ENCODE peak calls at places on chromosomes 12 and 14, in eight cellular contexts. One of them, this sample, is unnamed. For H3K9me3 and H3K4me1, the result is how much of the 10 kb centered on the place peaks cover.

GRCh38 chr12:88308825-88309224 is 166.7 kb downstream of the TMTC3 start:
- DNase-seq in thoracic aorta: no peak
- DNase-seq in neuronal stem cell: no peak
- DNase-seq in CD4-positive, CD25-positive, alpha-beta regulatory T cell: no peak
- DNase-seq in A549: peak
- DNase-seq in IMR-90: peak
- DNase-seq in aorta: no peak
- DNase-seq in heart right ventricle: no peak
- DNase-seq in this sample: no peak

GRCh38 chr12:104886418-104887401 is 71.4 kb downstream of the SLC41A2 start:
- DNase-seq in IMR-90: peak
- DNase-seq in thoracic aorta: no peak
- DNase-seq in neuronal stem cell: no peak
- DNase-seq in A549: no peak
- DNase-seq in heart right ventricle: no peak
- DNase-seq in aorta: no peak
- DNase-seq in CD4-positive, CD25-positive, alpha-beta regulatory T cell: no peak
- DNase-seq in this sample: no peak

GRCh38 chr12:102061096-102061555 is 665 bp downstream of the WASHC3 start:
- DNase-seq in CD4-positive, CD25-positive, alpha-beta regulatory T cell: peak
- DNase-seq in A549: no peak
- DNase-seq in IMR-90: peak
- DNase-seq in heart right ventricle: no peak
- DNase-seq in neuronal stem cell: no peak
- DNase-seq in aorta: no peak
- DNase-seq in thoracic aorta: no peak
- DNase-seq in this sample: no peak

GRCh38 chr12:151579-151978 is 62.4 kb downstream of the SLC6A12 start:
- DNase-seq in A549: no peak
- DNase-seq in aorta: no peak
- DNase-seq in neuronal stem cell: no peak
- DNase-seq in IMR-90: no peak
- DNase-seq in heart right ventricle: no peak
- DNase-seq in thoracic aorta: no peak
- DNase-seq in CD4-positive, CD25-positive, alpha-beta regulatory T cell: no peak
- DNase-seq in this sample: no peak

GRCh38 chr12:19726592-19726991 is 287.3 kb downstream of the AEBP2 start:
- DNase-seq in CD4-positive, CD25-positive, alpha-beta regulatory T cell: no peak
- DNase-seq in aorta: no peak
- DNase-seq in IMR-90: no peak
- DNase-seq in A549: no peak
- DNase-seq in heart right ventricle: no peak
- DNase-seq in thoracic aorta: no peak
- DNase-seq in neuronal stem cell: no peak
- DNase-seq in this sample: no peak

GRCh38 chr12:28172434-28173030 is 17.7 kb upstream of the CCDC91 start:
- DNase-seq in thoracic aorta: no peak
- DNase-seq in aorta: no peak
- DNase-seq in IMR-90: peak
- DNase-seq in neuronal stem cell: peak
- DNase-seq in CD4-positive, CD25-positive, alpha-beta regulatory T cell: no peak
- DNase-seq in A549: peak
- DNase-seq in heart right ventricle: no peak
- DNase-seq in this sample: peak

GRCh38 chr12:101299931-101300330 is 20.0 kb downstream of the UTP20 start:
- DNase-seq in A549: peak
- DNase-seq in CD4-positive, CD25-positive, alpha-beta regulatory T cell: no peak
- DNase-seq in heart right ventricle: no peak
- DNase-seq in IMR-90: peak
- DNase-seq in aorta: no peak
- DNase-seq in thoracic aorta: no peak
- DNase-seq in neuronal stem cell: no peak
- DNase-seq in this sample: no peak

GRCh38 chr12:76623929-76624328 is 64.4 kb upstream of the OSBPL8 start:
- DNase-seq in CD4-positive, CD25-positive, alpha-beta regulatory T cell: no peak
- DNase-seq in thoracic aorta: no peak
- DNase-seq in heart right ventricle: no peak
- DNase-seq in IMR-90: peak
- DNase-seq in neuronal stem cell: no peak
- DNase-seq in aorta: no peak
- DNase-seq in A549: no peak
- DNase-seq in this sample: no peak

GRCh38 chr14:103057028-103057371 is 349 bp downstream of the CDC42BPB start:
- DNase-seq in CD4-positive, CD25-positive, alpha-beta regulatory T cell: no peak
- DNase-seq in aorta: peak
- DNase-seq in A549: no peak
- DNase-seq in neuronal stem cell: no peak
- DNase-seq in IMR-90: no peak
- DNase-seq in heart right ventricle: no peak
- DNase-seq in thoracic aorta: no peak
- DNase-seq in this sample: peak

GRCh38 chr12:153080-153746 is 60.7 kb downstream of the SLC6A12 start:
- DNase-seq in A549: peak
- DNase-seq in IMR-90: peak
- DNase-seq in heart right ventricle: peak
- DNase-seq in thoracic aorta: no peak
- DNase-seq in CD4-positive, CD25-positive, alpha-beta regulatory T cell: no peak
- DNase-seq in aorta: no peak
- DNase-seq in neuronal stem cell: peak
- DNase-seq in this sample: peak

GRCh38 chr12:58029260-58029659 is 87.9 kb downstream of the ATP23 start:
- DNase-seq in thoracic aorta: no peak
- DNase-seq in heart right ventricle: no peak
- DNase-seq in neuronal stem cell: no peak
- DNase-seq in aorta: no peak
- DNase-seq in CD4-positive, CD25-positive, alpha-beta regulatory T cell: no peak
- DNase-seq in IMR-90: no peak
- DNase-seq in A549: no peak
- DNase-seq in this sample: no peak
- H3K9me3 ChIP-seq in thoracic aorta: under half
- H3K9me3 ChIP-seq in heart right ventricle: under half
- H3K9me3 ChIP-seq in neuronal stem cell: under half
- H3K9me3 ChIP-seq in aorta: under half
- H3K9me3 ChIP-seq in CD4-positive, CD25-positive, alpha-beta regulatory T cell: under half
- H3K9me3 ChIP-seq in IMR-90: under half
- H3K9me3 ChIP-seq in A549: under half
- H3K9me3 ChIP-seq in this sample: under half

GRCh38 chr12:13095266-13095995 is 8.0 kb downstream of the GSG1 start:
- DNase-seq in heart right ventricle: no peak
- DNase-seq in thoracic aorta: no peak
- DNase-seq in aorta: no peak
- DNase-seq in IMR-90: no peak
- DNase-seq in neuronal stem cell: no peak
- DNase-seq in A549: no peak
- DNase-seq in CD4-positive, CD25-positive, alpha-beta regulatory T cell: no peak
- DNase-seq in this sample: no peak

GRCh38 chr12:13093850-13094225 is 9.6 kb downstream of the GSG1 start:
- DNase-seq in neuronal stem cell: no peak
- DNase-seq in aorta: no peak
- DNase-seq in CD4-positive, CD25-positive, alpha-beta regulatory T cell: no peak
- DNase-seq in IMR-90: no peak
- DNase-seq in A549: no peak
- DNase-seq in thoracic aorta: no peak
- DNase-seq in heart right ventricle: no peak
- DNase-seq in this sample: no peak

GRCh38 chr12:13091831-13092230 is 11.6 kb downstream of the GSG1 start:
- DNase-seq in neuronal stem cell: no peak
- DNase-seq in thoracic aorta: no peak
- DNase-seq in aorta: no peak
- DNase-seq in heart right ventricle: no peak
- DNase-seq in A549: no peak
- DNase-seq in IMR-90: no peak
- DNase-seq in CD4-positive, CD25-positive, alpha-beta regulatory T cell: no peak
- DNase-seq in this sample: no peak

GRCh38 chr12:13094349-13094748 is 9.1 kb downstream of the GSG1 start:
- DNase-seq in heart right ventricle: no peak
- DNase-seq in A549: no peak
- DNase-seq in thoracic aorta: no peak
- DNase-seq in aorta: no peak
- DNase-seq in neuronal stem cell: no peak
- DNase-seq in IMR-90: peak
- DNase-seq in CD4-positive, CD25-positive, alpha-beta regulatory T cell: no peak
- DNase-seq in this sample: no peak

DNA sequence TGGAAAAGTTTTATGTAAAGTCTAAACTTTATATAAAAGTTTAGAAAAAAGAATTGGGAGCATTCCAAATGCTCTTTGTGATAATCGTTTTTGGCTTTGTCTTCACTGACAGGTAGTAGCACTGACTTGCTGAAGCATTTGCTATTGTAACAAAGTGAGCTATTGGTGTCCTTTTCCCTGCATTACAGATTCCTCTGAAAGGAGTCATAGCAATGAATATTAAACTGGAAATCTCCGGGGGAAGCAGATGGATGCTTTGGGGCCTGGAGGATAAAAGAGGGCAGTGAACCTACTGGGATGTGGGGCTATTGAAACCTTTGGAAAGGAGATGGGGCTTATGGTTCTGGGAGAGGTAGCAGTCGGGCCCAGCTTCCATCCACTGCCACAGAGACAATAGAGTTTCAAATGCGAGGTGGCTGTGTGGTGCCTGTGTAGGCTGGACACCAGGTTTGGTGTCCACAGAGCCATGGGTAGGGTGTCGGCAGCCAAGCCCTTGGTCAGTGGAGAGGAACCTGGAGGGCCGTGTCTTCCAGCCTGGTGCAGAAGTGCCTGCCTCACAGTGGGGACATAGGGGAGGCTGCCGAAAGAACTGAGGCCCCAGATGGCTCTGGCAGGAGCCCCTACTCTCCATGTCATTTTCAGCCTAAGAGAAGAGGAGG is 10.1 kb downstream of the GSG1 start:
- DNase-seq in IMR-90: peak
- DNase-seq in neuronal stem cell: no peak
- DNase-seq in thoracic aorta: no peak
- DNase-seq in CD4-positive, CD25-positive, alpha-beta regulatory T cell: no peak
- DNase-seq in heart right ventricle: no peak
- DNase-seq in aorta: no peak
- DNase-seq in A549: no peak
- DNase-seq in this sample: no peak
- H3K4me1 ChIP-seq in IMR-90: under half
- H3K4me1 ChIP-seq in neuronal stem cell: under half
- H3K4me1 ChIP-seq in thoracic aorta: under half
- H3K4me1 ChIP-seq in CD4-positive, CD25-positive, alpha-beta regulatory T cell: under half
- H3K4me1 ChIP-seq in heart right ventricle: under half
- H3K4me1 ChIP-seq in aorta: under half
- H3K4me1 ChIP-seq in A549: under half
- H3K4me1 ChIP-seq in this sample: under half

DNA sequence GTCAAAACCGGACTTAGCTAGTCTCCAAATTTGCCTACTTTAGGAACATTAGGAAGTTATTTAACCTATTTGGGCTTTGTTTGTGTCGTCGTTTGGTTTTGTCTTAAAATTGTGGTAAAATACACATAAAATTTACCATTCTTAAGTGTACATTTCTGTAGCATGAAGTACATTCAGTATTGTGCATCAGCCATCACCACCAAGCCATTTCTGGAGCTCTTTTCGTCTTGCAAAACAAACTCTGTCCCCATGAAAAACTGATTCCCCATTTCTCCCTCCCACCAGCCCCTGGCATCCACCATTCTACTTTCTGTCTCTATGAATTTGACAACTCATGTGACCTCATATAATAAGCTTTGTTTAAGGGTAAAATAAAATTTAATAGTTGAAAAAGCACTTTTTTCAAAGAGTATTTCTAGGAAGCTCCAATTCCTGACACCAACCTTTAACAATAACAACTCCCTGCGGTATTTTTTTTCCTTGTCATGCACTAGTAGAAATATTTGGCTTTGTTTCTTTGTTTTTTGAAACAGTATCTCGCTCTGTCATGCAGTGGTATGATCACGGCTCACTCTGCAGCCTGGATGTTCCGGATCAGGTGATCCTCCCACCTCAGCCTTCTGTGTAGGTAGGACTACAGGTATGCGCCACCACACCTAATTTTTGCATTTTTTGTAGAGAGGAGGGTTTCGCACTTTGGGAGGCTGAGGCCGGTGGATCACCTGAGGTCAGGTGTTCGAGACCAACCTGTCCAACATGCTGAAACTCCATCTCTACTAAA is 3.6 kb upstream of the UBC start:
- DNase-seq in A549: no peak
- DNase-seq in neuronal stem cell: no peak
- DNase-seq in CD4-positive, CD25-positive, alpha-beta regulatory T cell: no peak
- DNase-seq in IMR-90: peak
- DNase-seq in heart right ventricle: no peak
- DNase-seq in aorta: peak
- DNase-seq in thoracic aorta: no peak
- DNase-seq in this sample: no peak
- H3K4me3 ChIP-seq in A549: peak
- H3K4me3 ChIP-seq in neuronal stem cell: peak
- H3K4me3 ChIP-seq in CD4-positive, CD25-positive, alpha-beta regulatory T cell: peak
- H3K4me3 ChIP-seq in IMR-90: peak
- H3K4me3 ChIP-seq in heart right ventricle: peak
- H3K4me3 ChIP-seq in aorta: peak
- H3K4me3 ChIP-seq in thoracic aorta: peak
- H3K4me3 ChIP-seq in this sample: peak

GRCh38 chr14:89589400-89590128 is 172.5 kb upstream of the FOXN3 start:
- DNase-seq in A549: no peak
- DNase-seq in heart right ventricle: no peak
- DNase-seq in neuronal stem cell: no peak
- DNase-seq in aorta: no peak
- DNase-seq in CD4-positive, CD25-positive, alpha-beta regulatory T cell: no peak
- DNase-seq in IMR-90: no peak
- DNase-seq in thoracic aorta: no peak
- DNase-seq in this sample: no peak

GRCh38 chr14:89586258-89587127 is 169.5 kb upstream of the FOXN3 start:
- DNase-seq in heart right ventricle: no peak
- DNase-seq in neuronal stem cell: no peak
- DNase-seq in thoracic aorta: no peak
- DNase-seq in A549: no peak
- DNase-seq in aorta: no peak
- DNase-seq in IMR-90: no peak
- DNase-seq in CD4-positive, CD25-positive, alpha-beta regulatory T cell: no peak
- DNase-seq in this sample: no peak

GRCh38 chr14:89588016-89588415 is 171.0 kb upstream of the FOXN3 start:
- DNase-seq in thoracic aorta: no peak
- DNase-seq in IMR-90: no peak
- DNase-seq in A549: no peak
- DNase-seq in heart right ventricle: no peak
- DNase-seq in CD4-positive, CD25-positive, alpha-beta regulatory T cell: no peak
- DNase-seq in neuronal stem cell: no peak
- DNase-seq in aorta: no peak
- DNase-seq in this sample: no peak

GRCh38 chr14:89587128-89587420 is 170.0 kb upstream of the FOXN3 start:
- DNase-seq in IMR-90: no peak
- DNase-seq in heart right ventricle: no peak
- DNase-seq in A549: no peak
- DNase-seq in thoracic aorta: no peak
- DNase-seq in neuronal stem cell: no peak
- DNase-seq in CD4-positive, CD25-positive, alpha-beta regulatory T cell: no peak
- DNase-seq in aorta: no peak
- DNase-seq in this sample: no peak

DNA sequence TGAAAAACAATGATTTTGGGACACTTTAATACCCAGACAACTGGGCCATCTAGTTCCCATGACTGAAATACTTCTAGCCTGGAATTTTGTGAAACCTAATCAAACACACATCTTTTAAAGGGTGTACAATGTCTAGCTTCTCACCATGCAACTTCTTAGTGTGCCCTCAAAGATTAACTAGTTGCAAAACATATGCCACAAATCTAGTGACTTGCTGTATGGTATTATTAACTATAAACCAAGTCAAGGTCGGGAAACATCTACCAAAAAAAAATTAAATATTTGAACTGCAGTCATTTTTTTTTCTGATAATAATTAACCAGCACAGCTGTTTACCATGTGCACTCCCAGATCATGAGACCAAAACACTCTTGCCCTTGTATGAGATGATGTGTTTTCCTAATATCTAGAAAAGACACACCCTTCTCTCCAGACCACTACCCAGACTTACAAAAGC is 171.8 kb upstream of the FOXN3 start:
- DNase-seq in IMR-90: no peak
- DNase-seq in heart right ventricle: no peak
- DNase-seq in thoracic aorta: no peak
- DNase-seq in neuronal stem cell: no peak
- DNase-seq in aorta: no peak
- DNase-seq in CD4-positive, CD25-positive, alpha-beta regulatory T cell: no peak
- DNase-seq in A549: no peak
- DNase-seq in this sample: no peak
- H3K9me3 ChIP-seq in IMR-90: under half
- H3K9me3 ChIP-seq in heart right ventricle: under half
- H3K9me3 ChIP-seq in thoracic aorta: under half
- H3K9me3 ChIP-seq in neuronal stem cell: under half
- H3K9me3 ChIP-seq in aorta: under half
- H3K9me3 ChIP-seq in CD4-positive, CD25-positive, alpha-beta regulatory T cell: under half
- H3K9me3 ChIP-seq in A549: under half
- H3K9me3 ChIP-seq in this sample: under half